ENCODE peak calls at places on chromosomes 5 and 9, in ten cellular contexts. M is endothelial cell; B is Caki2; X is stimulated activated CD4-positive, alpha-beta T cell treated with anti-CD3 and anti-CD28 coated beads, Interleukin-2, amount 100 ng/mL, for 4 hours; T is AG08395; K is HCT116; W is hepatocyte; F is kidney tubule cell; J is kidney epithelial cell; N is Ammon's horn. C is an unnamed sample.

GRCh38 chr9:95937131-95937530 is 61.6 kb downstream of the ERCC6L2 start:
- DNase-seq in K (no peak), M (no peak), X (no peak), N (no peak), J (no peak), F (no peak), T (no peak), W (no peak), B (no peak), C (no peak)

GRCh38 chr5:177600458-177601018 is 606 bp downstream of the B4GALT7 start:
- DNase-seq in T (peak), K (no peak), M (no peak), N (peak), J (no peak), W (no peak), F (peak), X (no peak), B (no peak), C (no peak)

GRCh38 chr5:63401434-63402046 is 560.7 kb downstream of the HTR1A start:
- DNase-seq in J (no peak), B (peak), T (peak), F (peak), W (peak), N (peak), X (no peak), K (peak), M (peak), C (peak)

GRCh38 chr5:136717917-136718316 is 352.6 kb upstream of the TRPC7 start:
- DNase-seq in N (no peak), M (no peak), K (no peak), T (no peak), W (no peak), J (no peak), X (no peak), B (no peak), F (no peak), C (no peak)

GRCh38 chr5:88732181-88732633 is 150.8 kb downstream of the MEF2C start:
- DNase-seq in X (no peak), K (no peak), W (no peak), M (no peak), T (peak), N (peak), J (peak), F (peak), B (peak), C (peak)

GRCh38 chr5:174556756-174557155 is 167.6 kb upstream of the MSX2 start:
- DNase-seq in W (no peak), X (no peak), J (no peak), B (no peak), T (no peak), M (no peak), K (no peak), N (no peak), F (no peak), C (no peak)

GRCh38 chr5:19125956-19126713 is 861.9 kb downstream of the CDH18 start:
- DNase-seq in N (no peak), X (no peak), J (peak), W (no peak), F (no peak), T (no peak), K (no peak), M (no peak), B (no peak), C (no peak)

GRCh38 chr9:126499005-126499910 is 114.5 kb upstream of the LMX1B start:
- DNase-seq in J (no peak), B (peak), X (no peak), M (peak), K (no peak), N (no peak), W (peak), F (peak), T (peak), C (peak)

GRCh38 chr9:137267933-137268355 is 9.6 kb upstream of the TOR4A start:
- DNase-seq in J (no peak), K (no peak), W (no peak), X (no peak), N (no peak), T (no peak), B (no peak), M (no peak), F (no peak), C (no peak)

GRCh38 chr9:114674798-114675554 is 7.0 kb downstream of the TEX48 start:
- DNase-seq in F (no peak), T (no peak), N (no peak), M (no peak), B (no peak), X (no peak), W (no peak), K (no peak), J (no peak), C (no peak)

GRCh38 chr5:146883496-146883895 is 4.9 kb upstream of the PPP2R2B start:
- DNase-seq in T (no peak), K (no peak), M (no peak), W (peak), B (no peak), X (no peak), N (no peak), J (no peak), F (no peak), C (no peak)

GRCh38 chr5:173108914-173109313 is 35.4 kb upstream of the BNIP1 start:
- DNase-seq in M (no peak), K (no peak), J (no peak), W (no peak), B (no peak), T (no peak), N (no peak), X (no peak), F (no peak), C (no peak)

GRCh38 chr9:137308102-137308619 is 6.1 kb upstream of the NRARP start:
- DNase-seq in W (peak), K (no peak), N (no peak), B (no peak), J (no peak), M (no peak), F (no peak), T (no peak), X (no peak), C (no peak)

GRCh38 chr9:92242115-92242778 is 51.2 kb downstream of the IARS1 start:
- DNase-seq in K (no peak), T (peak), B (peak), X (no peak), W (peak), F (peak), M (peak), J (peak), N (peak), C (no peak)

GRCh38 chr5:93953442-93953841 is 212.0 kb upstream of the POU5F2 start:
- DNase-seq in X (no peak), K (no peak), N (no peak), W (no peak), J (no peak), T (no peak), M (no peak), B (no peak), F (no peak), C (no peak)

GRCh38 chr5:135308245-135308644 is 90.8 kb downstream of the MACROH2A1 start:
- DNase-seq in X (no peak), F (peak), W (peak), T (peak), M (no peak), B (no peak), K (no peak), N (no peak), J (no peak), C (no peak)

GRCh38 chr5:53416144-53416730 is 64.2 kb upstream of the FST start:
- DNase-seq in J (no peak), K (peak), T (no peak), M (no peak), X (no peak), W (no peak), F (no peak), N (peak), B (no peak), C (no peak)

GRCh38 chr9:138045541-138046490 is 168.2 kb downstream of the CACNA1B start:
- DNase-seq in J (no peak), W (no peak), T (no peak), B (no peak), F (no peak), N (no peak), X (no peak), M (no peak), K (no peak), C (no peak)

GRCh38 chr9:125639057-125639456 is 68.0 kb downstream of the MAPKAP1 start:
- DNase-seq in X (no peak), W (no peak), N (no peak), K (no peak), J (no peak), T (no peak), B (no peak), F (no peak), M (no peak), C (no peak)

GRCh38 chr5:75337366-75338021 is 474 bp downstream of the HMGCR start:
- DNase-seq in J (no peak), F (peak), K (no peak), W (peak), M (peak), B (peak), X (no peak), N (peak), T (peak), C (no peak)

GRCh38 chr9:14907360-14907685 is 2.9 kb downstream of the FREM1 start:
- DNase-seq in X (no peak), W (no peak), B (no peak), T (no peak), J (no peak), F (no peak), N (no peak), K (no peak), M (no peak), C (no peak)

GRCh38 chr5:50440651-50441478 is at the start of gene EMB:
- DNase-seq in F (peak), J (peak), K (peak), X (peak), W (peak), T (peak), N (peak), B (no peak), M (peak), C (peak)

GRCh38 chr5:80781356-80781755 is 126.6 kb upstream of the DHFR start:
- DNase-seq in K (peak), M (no peak), F (peak), N (no peak), B (peak), W (no peak), X (no peak), T (no peak), J (peak), C (no peak)

GRCh38 chr5:96297290-96297689 is 135.8 kb downstream of the PCSK1 start:
- DNase-seq in T (peak), M (no peak), X (no peak), B (no peak), K (no peak), N (peak), F (peak), W (peak), J (peak), C (peak)

GRCh38 chr9:123044556-123044955 is 11.1 kb downstream of the GPR21 start:
- DNase-seq in W (no peak), F (no peak), T (peak), N (no peak), M (no peak), J (no peak), K (no peak), B (no peak), X (no peak), C (no peak)

GRCh38 chr9:112861155-112861554 is 29.5 kb downstream of the SLC46A2 start:
- DNase-seq in J (no peak), B (no peak), K (no peak), N (no peak), T (no peak), M (no peak), F (no peak), W (no peak), X (no peak), C (no peak)

GRCh38 chr9:136119259-136120118 is 814 bp upstream of the TMEM250 start:
- DNase-seq in F (peak), K (no peak), T (peak), M (peak), B (peak), W (peak), X (no peak), J (no peak), N (no peak), C (no peak)

GRCh38 chr9:136292026-136292538 is 11.8 kb downstream of the CCDC187 start:
- DNase-seq in W (no peak), N (no peak), K (no peak), M (no peak), X (no peak), F (no peak), J (no peak), B (no peak), T (no peak), C (no peak)

GRCh38 chr5:150121448-150122157 is 34.0 kb downstream of the PDGFRB start:
- DNase-seq in J (no peak), K (no peak), N (no peak), W (no peak), X (no peak), T (no peak), F (no peak), B (no peak), M (no peak), C (no peak)

GRCh38 chr9:98801969-98802371 is 5.5 kb upstream of the GALNT12 start:
- DNase-seq in J (no peak), T (peak), W (no peak), M (no peak), N (no peak), B (no peak), K (no peak), F (no peak), X (no peak), C (no peak)

GRCh38 chr9:69421908-69422801 is 97.1 kb downstream of the ENTREP1 start:
- DNase-seq in M (peak), B (peak), T (peak), J (no peak), X (no peak), N (peak), F (peak), K (peak), W (peak), C (peak)

GRCh38 chr9:126709241-126709640 is 95.5 kb downstream of the LMX1B start:
- DNase-seq in T (no peak), F (no peak), B (no peak), M (no peak), K (no peak), X (no peak), J (no peak), W (peak), N (no peak), C (no peak)

GRCh38 chr5:180637962-180638680 is 11.3 kb downstream of the FLT4 start:
- DNase-seq in N (no peak), J (no peak), T (no peak), X (no peak), M (peak), B (no peak), W (no peak), F (no peak), K (no peak), C (no peak)

GRCh38 chr5:135254183-135254582 is 144.8 kb downstream of the MACROH2A1 start:
- DNase-seq in T (no peak), N (no peak), M (no peak), F (no peak), B (no peak), K (no peak), X (no peak), W (no peak), J (no peak), C (no peak)

GRCh38 chr9:110049699-110050450 is 158.1 kb downstream of the C9orf152 start:
- DNase-seq in M (peak), F (peak), B (no peak), K (no peak), X (no peak), T (no peak), N (no peak), J (no peak), W (peak), C (no peak)

GRCh38 chr5:93579561-93580386 is 1.2 kb downstream of the NR2F1-AS1 start:
- DNase-seq in J (no peak), B (no peak), K (no peak), X (no peak), W (no peak), T (no peak), M (no peak), N (no peak), F (peak), C (no peak)

C was measured in midbrain.